ENCODE peak calls at places on chromosomes 16 and 17, in six cellular contexts. R, Q, X, V, A and S are unnamed samples.

GRCh38 chr17:35566955-35567354 is 6.3 kb upstream of the SLFN14 start:
- DNase-seq in X (no peak), A (no peak), R (no peak), V (no peak), Q (no peak), S (no peak)

GRCh38 chr17:8518858-8519257 is 83.2 kb downstream of the NDEL1 start:
- DNase-seq in X (no peak), Q (no peak), A (no peak), V (no peak), R (no peak), S (no peak)

GRCh38 chr16:55042556-55043432 is 112.1 kb downstream of the IRX5 start:
- DNase-seq in A (no peak), X (no peak), Q (no peak), V (no peak), R (no peak), S (peak; percentile 77)

GRCh38 chr16:68079616-68080344 is 5.4 kb upstream of the NFATC3 start:
- DNase-seq in X (no peak), V (peak; percentile 79), A (peak; percentile 93), Q (peak; percentile 87), R (peak; percentile 54), S (no peak)

GRCh38 chr16:5633845-5634440 is 536.3 kb upstream of the EEF2KMT start:
- DNase-seq in V (no peak), A (no peak), X (no peak), Q (no peak), R (no peak), S (no peak)

GRCh38 chr17:37729905-37730304 is 15.0 kb downstream of the HNF1B start:
- DNase-seq in A (no peak), Q (no peak), V (no peak), X (no peak), R (no peak), S (no peak)

GRCh38 chr17:31339906-31340661 is 18.7 kb upstream of the EVI2A start:
- DNase-seq in X (no peak), R (no peak), Q (no peak), V (peak; percentile 20), A (no peak), S (no peak)

GRCh38 chr17:82545071-82545462 is 25.5 kb downstream of the FOXK2 start:
- DNase-seq in V (peak; percentile 88), A (peak; percentile 77), R (no peak), Q (no peak), X (no peak), S (no peak)

GRCh38 chr16:50741225-50741807 is 570 bp upstream of the CYLD start:
- DNase-seq in A (no peak), V (peak; percentile 41), R (no peak), X (no peak), Q (no peak), S (no peak)

GRCh38 chr16:86216591-86216990 is 293.7 kb upstream of the FOXF1 start:
- DNase-seq in R (no peak), A (no peak), X (no peak), Q (no peak), V (no peak), S (no peak)

GRCh38 chr17:77959926-77960521 is 1.5 kb downstream of the TNRC6C start:
- DNase-seq in A (no peak), V (no peak), Q (no peak), X (no peak), R (no peak), S (no peak)

GRCh38 chr17:17491031-17491471 is 5.1 kb downstream of the RASD1 start:
- DNase-seq in Q (peak; percentile 49), A (no peak), X (no peak), R (no peak), V (no peak), S (no peak)

GRCh38 chr16:86240716-86241363 is 269.5 kb upstream of the FOXF1 start:
- DNase-seq in V (no peak), A (no peak), Q (peak; percentile 7), X (no peak), R (no peak), S (no peak)

GRCh38 chr17:39110435-39111136 is 40.9 kb downstream of the PLXDC1 start:
- DNase-seq in X (no peak), V (no peak), R (no peak), Q (no peak), A (no peak), S (no peak)

GRCh38 chr17:20059728-20060188 is 50.6 kb downstream of the SPECC1 start:
- DNase-seq in A (no peak), X (no peak), R (no peak), Q (no peak), V (no peak), S (no peak)

GRCh38 chr17:69018022-69018615 is 42.6 kb downstream of the ABCA9 start:
- DNase-seq in V (no peak), R (no peak), Q (no peak), A (no peak), X (no peak), S (no peak)

GRCh38 chr16:23452572-23453337 is at the start of gene COG7:
- DNase-seq in Q (peak; percentile 92), A (peak; percentile 89), X (peak; percentile 25), R (peak; percentile 69), V (peak; percentile 86), S (no peak)
- TF ChIP-seq POLR2A in Q (no peak), A (no peak), X (no peak), R (no peak), V (peak; percentile 7), S (no peak)

GRCh38 chr16:1486551-1487390 is 2.0 kb downstream of the PTX4 start:
- DNase-seq in R (no peak), A (no peak), V (no peak), Q (no peak), X (no peak), S (no peak)

GRCh38 chr16:1488619-1489018 is at the start of gene PTX4:
- DNase-seq in Q (no peak), V (no peak), R (no peak), A (no peak), X (no peak), S (no peak)

GRCh38 chr16:1485847-1486496 is 2.8 kb downstream of the PTX4 start:
- DNase-seq in A (no peak), R (no peak), Q (no peak), X (no peak), V (no peak), S (no peak)

GRCh38 chr16:1488054-1488601 is 616 bp downstream of the PTX4 start:
- DNase-seq in R (no peak), A (no peak), V (no peak), Q (no peak), X (no peak), S (no peak)

DNA sequence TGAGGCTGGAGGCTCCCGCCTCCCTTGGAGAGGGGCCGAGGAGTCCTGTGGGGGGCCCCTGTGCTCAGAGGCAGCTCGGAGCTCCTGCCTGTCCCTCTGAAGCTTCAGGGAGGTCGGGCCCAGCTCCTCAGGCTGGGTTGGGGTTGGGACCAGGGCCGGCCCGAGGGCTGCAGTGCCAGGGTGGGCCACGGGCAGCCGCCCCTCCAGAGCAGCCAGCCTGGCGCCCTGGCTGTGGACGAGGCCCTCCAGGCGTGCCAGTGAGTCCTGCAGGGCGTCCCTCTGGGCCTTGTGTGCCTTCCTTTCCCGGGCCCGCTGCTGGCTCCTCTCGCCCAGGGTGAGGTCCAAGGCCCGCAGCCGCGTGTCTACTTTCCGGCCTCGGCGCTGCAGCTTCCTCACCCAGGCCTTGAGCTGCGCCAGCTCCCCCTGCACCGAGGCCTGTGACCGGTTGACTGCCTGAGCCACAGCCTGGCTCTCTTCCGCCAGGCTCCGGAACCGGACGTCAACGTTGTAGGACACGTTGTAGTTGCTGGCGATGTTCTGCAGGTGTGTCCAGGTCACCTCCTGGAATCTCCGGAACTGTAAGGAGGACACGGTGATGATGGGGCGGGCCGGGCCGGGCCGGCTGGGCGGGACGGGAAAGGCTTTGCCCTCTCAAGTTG is 1.2 kb downstream of the PTX4 start:
- DNase-seq in X (no peak), V (no peak), Q (no peak), R (no peak), A (no peak), S (no peak)
- TF ChIP-seq POLR2A in X (no peak), V (no peak), Q (no peak), R (no peak), A (no peak), S (no peak)

GRCh38 chr17:79243603-79243990 is 169.0 kb downstream of the ENGASE start:
- DNase-seq in A (no peak), R (no peak), V (no peak), Q (no peak), X (no peak), S (no peak)

GRCh38 chr17:79244665-79245064 is 170.0 kb downstream of the ENGASE start:
- DNase-seq in Q (no peak), V (no peak), R (no peak), X (no peak), A (no peak), S (no peak)

GRCh38 chr17:79242393-79242792 is 167.8 kb downstream of the ENGASE start:
- DNase-seq in Q (no peak), V (no peak), A (no peak), R (no peak), X (no peak), S (no peak)

GRCh38 chr17:79242873-79243602 is 168.4 kb downstream of the ENGASE start:
- DNase-seq in Q (no peak), V (no peak), X (no peak), R (no peak), A (no peak), S (no peak)

DNA sequence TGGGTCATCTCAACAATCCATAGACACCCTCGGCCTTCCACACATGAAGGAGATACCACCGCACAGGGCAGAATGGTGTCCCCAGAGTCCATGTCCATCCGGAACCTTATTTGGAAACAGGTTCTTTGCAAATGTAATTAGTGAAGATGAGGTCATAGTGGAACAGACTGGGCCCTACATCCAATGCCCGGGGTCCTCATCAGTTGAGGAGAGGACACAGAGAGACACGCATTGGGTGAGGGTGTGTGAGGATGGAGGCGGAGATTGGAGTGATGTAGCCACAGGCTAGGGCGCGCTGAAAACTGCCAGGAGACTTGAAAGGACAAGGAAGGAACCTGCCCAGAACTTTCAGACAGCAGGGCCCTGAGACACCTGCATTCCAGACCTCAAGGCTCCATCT is 169.4 kb downstream of the ENGASE start:
- DNase-seq in V (no peak), R (no peak), A (no peak), Q (no peak), X (no peak), S (no peak)
- TF ChIP-seq POLR2A in V (no peak), R (no peak), A (no peak), Q (no peak), X (no peak), S (no peak)

GRCh38 chr16:27642753-27643152 is 92.8 kb downstream of the KATNIP start:
- DNase-seq in A (peak; percentile 28), Q (no peak), V (no peak), R (no peak), X (no peak), S (no peak)

GRCh38 chr16:27640277-27640600 is 90.3 kb downstream of the KATNIP start:
- DNase-seq in A (no peak), R (no peak), V (no peak), X (no peak), Q (no peak), S (no peak)

GRCh38 chr16:27639588-27640276 is 89.8 kb downstream of the KATNIP start:
- DNase-seq in R (no peak), A (peak; percentile 56), Q (no peak), X (no peak), V (no peak), S (no peak)

GRCh38 chr16:27638833-27639587 is 89.1 kb downstream of the KATNIP start:
- DNase-seq in A (no peak), Q (no peak), X (no peak), V (no peak), R (no peak), S (no peak)

DNA sequence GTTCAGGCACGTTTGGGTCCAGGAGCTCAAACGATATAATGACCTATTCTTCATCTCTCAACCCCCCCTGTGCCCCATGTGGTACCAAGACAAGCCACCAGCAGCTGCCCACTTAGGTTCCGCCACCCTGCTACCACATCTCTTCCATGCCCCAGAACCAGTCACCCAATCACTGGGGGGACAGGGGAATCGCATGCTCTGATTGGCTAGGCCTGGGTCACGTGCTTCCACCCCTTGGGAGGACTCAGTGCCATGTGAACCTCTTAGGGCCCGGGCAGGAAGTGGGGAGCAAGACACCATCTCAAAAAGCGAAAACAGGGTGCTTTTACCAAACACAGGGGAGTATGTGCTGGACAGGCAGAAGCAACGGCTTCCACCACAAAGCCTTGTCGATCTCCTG is 91.3 kb downstream of the KATNIP start:
- DNase-seq in Q (no peak), A (peak; percentile 52), V (no peak), X (no peak), R (no peak), S (no peak)
- TF ChIP-seq POLR2A in Q (no peak), A (no peak), V (no peak), X (no peak), R (no peak), S (no peak)